ENCODE peak calls at places on chromosomes 2 and 18, in nine cellular contexts. One of them, this sample, is unnamed.

GRCh38 chr2:127570282-127571250 is 35.1 kb downstream of the MYO7B start:
- DNase-seq in iPS-NIHi11: no peak
- DNase-seq in adrenal gland: peak
- DNase-seq in colonic mucosa: no peak
- DNase-seq in ureter: peak
- DNase-seq in right cardiac atrium: peak
- DNase-seq in GM12878: no peak
- DNase-seq in activated CD4-positive, CD25-positive, alpha-beta regulatory T cell: no peak
- DNase-seq in stimulated activated CD8-positive, alpha-beta memory T cell treated with anti-CD3 and anti-CD28 coated beads, Interleukin-4, amount 100 ng/mL, for 1 hour: no peak
- DNase-seq in this sample: peak

GRCh38 chr2:202510911-202511310 is 123.9 kb upstream of the FAM117B start:
- DNase-seq in iPS-NIHi11: no peak
- DNase-seq in adrenal gland: no peak
- DNase-seq in colonic mucosa: no peak
- DNase-seq in ureter: no peak
- DNase-seq in right cardiac atrium: no peak
- DNase-seq in GM12878: no peak
- DNase-seq in activated CD4-positive, CD25-positive, alpha-beta regulatory T cell: no peak
- DNase-seq in stimulated activated CD8-positive, alpha-beta memory T cell treated with anti-CD3 and anti-CD28 coated beads, Interleukin-4, amount 100 ng/mL, for 1 hour: no peak
- DNase-seq in this sample: no peak

GRCh38 chr2:201831469-201831868 is 25.1 kb downstream of the CDK15 start:
- DNase-seq in iPS-NIHi11: no peak
- DNase-seq in adrenal gland: no peak
- DNase-seq in colonic mucosa: no peak
- DNase-seq in ureter: no peak
- DNase-seq in right cardiac atrium: no peak
- DNase-seq in GM12878: no peak
- DNase-seq in activated CD4-positive, CD25-positive, alpha-beta regulatory T cell: no peak
- DNase-seq in stimulated activated CD8-positive, alpha-beta memory T cell treated with anti-CD3 and anti-CD28 coated beads, Interleukin-4, amount 100 ng/mL, for 1 hour: no peak
- DNase-seq in this sample: no peak

GRCh38 chr2:16223071-16223470 is 282.7 kb downstream of the MYCN start:
- DNase-seq in iPS-NIHi11: no peak
- DNase-seq in adrenal gland: no peak
- DNase-seq in colonic mucosa: no peak
- DNase-seq in ureter: no peak
- DNase-seq in right cardiac atrium: no peak
- DNase-seq in GM12878: no peak
- DNase-seq in activated CD4-positive, CD25-positive, alpha-beta regulatory T cell: no peak
- DNase-seq in stimulated activated CD8-positive, alpha-beta memory T cell treated with anti-CD3 and anti-CD28 coated beads, Interleukin-4, amount 100 ng/mL, for 1 hour: no peak
- DNase-seq in this sample: no peak

GRCh38 chr2:101793277-101793969 is 95.9 kb downstream of the MAP4K4 start:
- DNase-seq in iPS-NIHi11: peak
- DNase-seq in adrenal gland: no peak
- DNase-seq in colonic mucosa: no peak
- DNase-seq in ureter: no peak
- DNase-seq in right cardiac atrium: no peak
- DNase-seq in GM12878: no peak
- DNase-seq in activated CD4-positive, CD25-positive, alpha-beta regulatory T cell: no peak
- DNase-seq in stimulated activated CD8-positive, alpha-beta memory T cell treated with anti-CD3 and anti-CD28 coated beads, Interleukin-4, amount 100 ng/mL, for 1 hour: no peak
- DNase-seq in this sample: no peak

GRCh38 chr2:133324150-133324561 is 244.1 kb downstream of the NCKAP5 start:
- DNase-seq in iPS-NIHi11: no peak
- DNase-seq in adrenal gland: no peak
- DNase-seq in colonic mucosa: no peak
- DNase-seq in ureter: no peak
- DNase-seq in right cardiac atrium: no peak
- DNase-seq in GM12878: no peak
- DNase-seq in activated CD4-positive, CD25-positive, alpha-beta regulatory T cell: no peak
- DNase-seq in stimulated activated CD8-positive, alpha-beta memory T cell treated with anti-CD3 and anti-CD28 coated beads, Interleukin-4, amount 100 ng/mL, for 1 hour: no peak
- DNase-seq in this sample: no peak

GRCh38 chr2:111632661-111633060 is 251.3 kb downstream of the ANAPC1 start:
- DNase-seq in iPS-NIHi11: no peak
- DNase-seq in adrenal gland: no peak
- DNase-seq in colonic mucosa: no peak
- DNase-seq in ureter: no peak
- DNase-seq in right cardiac atrium: no peak
- DNase-seq in GM12878: no peak
- DNase-seq in activated CD4-positive, CD25-positive, alpha-beta regulatory T cell: no peak
- DNase-seq in stimulated activated CD8-positive, alpha-beta memory T cell treated with anti-CD3 and anti-CD28 coated beads, Interleukin-4, amount 100 ng/mL, for 1 hour: no peak
- DNase-seq in this sample: no peak

GRCh38 chr18:11689972-11690570 is 1.0 kb downstream of the GNAL start:
- DNase-seq in iPS-NIHi11: no peak
- DNase-seq in adrenal gland: peak
- DNase-seq in colonic mucosa: no peak
- DNase-seq in ureter: no peak
- DNase-seq in right cardiac atrium: no peak
- DNase-seq in GM12878: no peak
- DNase-seq in activated CD4-positive, CD25-positive, alpha-beta regulatory T cell: no peak
- DNase-seq in stimulated activated CD8-positive, alpha-beta memory T cell treated with anti-CD3 and anti-CD28 coated beads, Interleukin-4, amount 100 ng/mL, for 1 hour: no peak
- DNase-seq in this sample: no peak

GRCh38 chr2:13230221-13230620 is 513.5 kb downstream of the TRIB2 start:
- DNase-seq in iPS-NIHi11: no peak
- DNase-seq in adrenal gland: no peak
- DNase-seq in colonic mucosa: no peak
- DNase-seq in ureter: no peak
- DNase-seq in right cardiac atrium: no peak
- DNase-seq in GM12878: no peak
- DNase-seq in activated CD4-positive, CD25-positive, alpha-beta regulatory T cell: no peak
- DNase-seq in stimulated activated CD8-positive, alpha-beta memory T cell treated with anti-CD3 and anti-CD28 coated beads, Interleukin-4, amount 100 ng/mL, for 1 hour: no peak
- DNase-seq in this sample: no peak

GRCh38 chr2:235343869-235344268 is 150.0 kb upstream of the AGAP1 start:
- DNase-seq in iPS-NIHi11: no peak
- DNase-seq in adrenal gland: peak
- DNase-seq in colonic mucosa: no peak
- DNase-seq in ureter: no peak
- DNase-seq in right cardiac atrium: no peak
- DNase-seq in GM12878: no peak
- DNase-seq in activated CD4-positive, CD25-positive, alpha-beta regulatory T cell: no peak
- DNase-seq in stimulated activated CD8-positive, alpha-beta memory T cell treated with anti-CD3 and anti-CD28 coated beads, Interleukin-4, amount 100 ng/mL, for 1 hour: no peak
- DNase-seq in this sample: no peak

GRCh38 chr2:158154596-158154995 is 52.9 kb downstream of the UPP2 start:
- DNase-seq in iPS-NIHi11: no peak
- DNase-seq in adrenal gland: no peak
- DNase-seq in colonic mucosa: no peak
- DNase-seq in ureter: no peak
- DNase-seq in right cardiac atrium: no peak
- DNase-seq in GM12878: no peak
- DNase-seq in activated CD4-positive, CD25-positive, alpha-beta regulatory T cell: no peak
- DNase-seq in stimulated activated CD8-positive, alpha-beta memory T cell treated with anti-CD3 and anti-CD28 coated beads, Interleukin-4, amount 100 ng/mL, for 1 hour: no peak
- DNase-seq in this sample: no peak

GRCh38 chr2:103784271-103784670 is 1022.4 kb downstream of the TMEM182 start:
- DNase-seq in iPS-NIHi11: peak
- DNase-seq in adrenal gland: no peak
- DNase-seq in colonic mucosa: no peak
- DNase-seq in ureter: no peak
- DNase-seq in right cardiac atrium: no peak
- DNase-seq in GM12878: no peak
- DNase-seq in activated CD4-positive, CD25-positive, alpha-beta regulatory T cell: no peak
- DNase-seq in stimulated activated CD8-positive, alpha-beta memory T cell treated with anti-CD3 and anti-CD28 coated beads, Interleukin-4, amount 100 ng/mL, for 1 hour: no peak
- DNase-seq in this sample: no peak

This sample was measured in left cardiac atrium.